ENCODE peak calls at places on chromosomes 7 and 10, in seven cellular contexts. W is neuronal stem cell, M is H1, A is aorta, L is sigmoid colon, C is lung, N is trophoblast cell. V is an unnamed sample.

GRCh38 chr10:129883637-129884389 is 80.3 kb downstream of the EBF3 start:
- DNase-seq in W (no peak), M (no peak), A (no peak), L (no peak), C (no peak), N (no peak), V (no peak)

GRCh38 chr7:117505238-117505637 is 25.4 kb downstream of the CFTR start:
- DNase-seq in W (no peak), M (peak; percentile 1), A (no peak), L (no peak), C (no peak), N (no peak), V (no peak)

GRCh38 chr10:10498781-10499180 is 518.9 kb upstream of the CELF2 start:
- DNase-seq in W (no peak), M (no peak), A (no peak), L (no peak), C (no peak), N (no peak), V (no peak)

GRCh38 chr7:130458256-130458655 is 17.4 kb upstream of the CEP41 start:
- DNase-seq in W (no peak), M (no peak), A (no peak), L (no peak), C (no peak), N (no peak), V (no peak)

GRCh38 chr10:3774814-3775670 is 10.0 kb downstream of the KLF6 start:
- DNase-seq in W (no peak), M (no peak), A (peak; percentile 85), L (peak; percentile 73), C (no peak), N (peak; percentile 88), V (peak; percentile 55)

GRCh38 chr10:24691113-24691512 is 32.6 kb downstream of the ARHGAP21 start:
- DNase-seq in W (no peak), M (no peak), A (no peak), L (no peak), C (no peak), N (no peak), V (no peak)

GRCh38 chr7:116384936-116385635 is 114.5 kb upstream of the CAV2 start:
- DNase-seq in W (no peak), M (no peak), A (no peak), L (no peak), C (no peak), N (no peak), V (no peak)

GRCh38 chr7:55099086-55099831 is 80.4 kb downstream of the EGFR start:
- DNase-seq in W (no peak), M (no peak), A (no peak), L (no peak), C (no peak), N (no peak), V (no peak)

GRCh38 chr10:557792-558328 is 131.6 kb downstream of the DIP2C start:
- DNase-seq in W (no peak), M (no peak), A (no peak), L (no peak), C (no peak), N (peak; percentile 28), V (peak; percentile 45)

GRCh38 chr10:93462881-93463280 is 19.3 kb downstream of the MYOF start:
- DNase-seq in W (no peak), M (no peak), A (no peak), L (peak; percentile 68), C (peak; percentile 80), N (peak; percentile 46), V (peak; percentile 31)

GRCh38 chr7:35248576-35249536 is 5.0 kb downstream of the TBX20 start:
- DNase-seq in W (no peak), M (no peak), A (no peak), L (no peak), C (no peak), N (peak; percentile 74), V (peak; percentile 83)

GRCh38 chr10:69502589-69502988 is 51.3 kb downstream of the TSPAN15 start:
- DNase-seq in W (no peak), M (no peak), A (no peak), L (no peak), C (no peak), N (no peak), V (peak; percentile 31)

GRCh38 chr10:66784796-66785195 is 141.0 kb upstream of the LRRTM3 start:
- DNase-seq in W (no peak), M (no peak), A (no peak), L (no peak), C (no peak), N (no peak), V (no peak)

GRCh38 chr7:113113912-113114311 is 4.4 kb downstream of the SMIM30 start:
- DNase-seq in W (peak; percentile 5), M (no peak), A (no peak), L (no peak), C (no peak), N (peak; percentile 52), V (peak; percentile 55)

GRCh38 chr7:30285531-30286284 is 1.3 kb downstream of the ZNRF2 start:
- DNase-seq in W (peak; percentile 11), M (no peak), A (peak; percentile 83), L (no peak), C (peak; percentile 44), N (peak; percentile 47), V (peak; percentile 72)

GRCh38 chr7:28687631-28688030 is 270.5 kb downstream of the TRIL start:
- DNase-seq in W (no peak), M (no peak), A (no peak), L (no peak), C (no peak), N (no peak), V (no peak)

GRCh38 chr10:125057158-125058001 is 103.0 kb downstream of the CTBP2 start:
- DNase-seq in W (peak; percentile 96), M (no peak), A (peak; percentile 81), L (peak; percentile 96), C (peak; percentile 40), N (peak; percentile 41), V (no peak)

GRCh38 chr7:727104-727805 is at the start of gene PRKAR1B:
- DNase-seq in W (no peak), M (no peak), A (no peak), L (peak; percentile 58), C (no peak), N (no peak), V (peak; percentile 80)

DNA sequence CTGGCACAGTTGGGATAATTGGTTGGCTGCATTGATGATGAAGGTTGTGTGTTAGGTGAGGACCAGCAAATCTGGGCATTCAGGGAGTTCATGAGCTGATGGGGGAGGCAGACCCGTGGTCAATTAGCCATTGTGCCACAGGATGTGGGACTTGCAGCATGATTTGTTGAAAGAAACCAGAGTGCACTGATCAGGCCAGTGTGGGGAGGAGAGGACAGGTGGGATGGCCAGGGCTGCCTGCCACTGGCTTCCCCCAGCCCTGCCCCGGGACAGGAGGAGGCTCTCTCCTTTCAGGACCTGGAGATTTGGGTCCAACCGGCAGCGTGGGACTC is 4.3 kb downstream of the CLIP2 start:
- DNase-seq in W (no peak), M (no peak), A (no peak), L (no peak), C (no peak), N (no peak), V (no peak)
- H3K4me3 ChIP-seq in W (no peak overlapping the region), M (no peak overlapping the region), A (no peak overlapping the region), L (no peak overlapping the region), C (no peak overlapping the region), N (no peak overlapping the region), V (no peak overlapping the region)

DNA sequence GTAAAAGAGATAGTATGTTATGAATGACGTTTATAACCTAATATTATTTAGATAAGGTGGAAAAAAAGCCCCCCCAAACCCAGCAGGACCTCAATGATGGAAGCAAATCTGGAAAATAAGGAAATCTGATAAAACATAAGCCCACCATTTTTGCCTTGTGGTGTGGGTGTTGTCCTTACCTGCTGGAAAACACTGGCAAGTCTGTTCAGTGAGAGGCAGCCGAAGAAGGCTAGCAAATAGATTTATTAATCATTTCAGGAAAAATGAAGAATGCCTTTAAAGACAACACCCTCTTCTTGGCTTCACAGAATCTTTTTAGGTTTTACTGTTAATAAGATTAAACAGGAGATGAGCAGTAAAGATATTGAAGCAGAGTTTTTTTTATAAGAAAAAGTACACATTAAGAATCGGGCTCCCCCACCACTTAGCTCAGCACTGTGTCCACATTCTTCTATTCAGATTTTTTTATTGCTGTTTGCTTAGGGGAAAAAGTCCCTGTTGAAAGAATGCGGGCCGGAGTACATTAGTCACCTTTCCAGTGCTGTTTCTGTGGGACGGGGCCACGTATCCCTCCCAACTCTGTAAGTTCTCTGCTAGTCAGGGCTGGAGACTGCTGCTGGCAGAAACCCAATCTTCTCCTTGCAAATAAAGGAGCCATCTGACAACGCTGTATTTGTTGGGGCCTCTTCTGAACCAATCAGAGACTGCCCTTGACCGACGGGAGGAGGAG is 104.1 kb downstream of the EVX1 start:
- DNase-seq in W (no peak), M (no peak), A (peak; percentile 76), L (peak; percentile 75), C (peak; percentile 62), N (peak; percentile 80), V (peak; percentile 54)
- H3K27ac ChIP-seq in W (no peak overlapping the region), M (no peak overlapping the region), A (no peak overlapping the region), L (peak overlapping the region; percentile 1), C (no peak overlapping the region), N (peak overlapping the region; percentile 96), V (no peak overlapping the region)

DNA sequence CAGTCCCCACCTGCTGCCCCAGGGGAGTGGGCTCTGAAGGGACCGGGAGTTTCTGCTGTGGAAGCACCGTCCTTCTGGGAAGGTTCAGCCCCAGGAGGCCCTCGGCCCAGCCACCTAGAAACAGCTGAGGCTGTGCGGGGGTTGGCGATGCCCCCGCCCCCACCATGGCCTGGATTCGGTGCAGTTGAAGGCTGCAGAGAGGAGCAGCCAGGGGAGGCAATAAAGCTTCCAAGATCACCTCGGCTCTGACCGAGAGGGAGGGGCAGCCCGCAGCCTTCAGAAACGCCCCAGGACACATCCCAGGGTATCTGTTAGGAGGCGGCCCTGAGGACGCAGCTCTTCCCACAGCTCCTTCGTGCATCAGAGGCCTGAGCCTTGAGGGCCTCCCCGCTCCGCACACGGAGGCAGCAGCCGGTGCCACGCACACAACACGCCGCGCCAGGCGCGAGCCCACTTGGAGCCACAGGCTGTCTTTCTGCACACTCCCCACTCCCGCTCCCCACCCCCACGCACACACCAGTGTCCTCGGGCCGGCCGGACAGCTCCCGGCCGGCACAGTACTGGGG is 1.6 kb downstream of the KNDC1 start:
- DNase-seq in W (no peak), M (no peak), A (no peak), L (peak; percentile 40), C (no peak), N (peak; percentile 20), V (peak; percentile 65)
- H3K4me3 ChIP-seq in W (peak overlapping the region; percentile 89), M (peak overlapping the region; percentile 94), A (no peak overlapping the region), L (no peak overlapping the region), C (peak overlapping the region; percentile 5), N (no peak overlapping the region), V (no peak overlapping the region)

GRCh38 chr10:102632394-102633062 is 11.8 kb upstream of the TRIM8 start:
- DNase-seq in W (no peak), M (no peak), A (peak; percentile 37), L (no peak), C (no peak), N (no peak), V (peak; percentile 55)
- H3K27ac ChIP-seq in W (no peak overlapping the region), M (no peak overlapping the region), A (peak overlapping the region; percentile 14), L (peak overlapping the region; percentile 91), C (peak overlapping the region; percentile 52), N (no peak overlapping the region), V (no peak overlapping the region)